ENCODE peak calls at places on chromosome 16, in four cellular contexts. O is K562, J is HepG2, E is GM12878. X is an unnamed sample.

GRCh38 chr16:81601008-81601428 is 156.4 kb downstream of the CMIP start:
- DNase-seq in O (no peak), J (no peak), E (no peak), X (no peak)

GRCh38 chr16:83781-84615 is 6.0 kb downstream of the MPG start:
- DNase-seq in O (no peak), J (no peak), E (no peak), X (peak; percentile 64)

GRCh38 chr16:53745126-53745525 is 41.2 kb downstream of the FTO start:
- DNase-seq in O (no peak), J (no peak), E (no peak), X (no peak)

GRCh38 chr16:67176662-67177061 is 6.3 kb downstream of the NOL3 start:
- DNase-seq in O (no peak), J (no peak), E (no peak), X (no peak)

GRCh38 chr16:88393034-88393433 is 10.3 kb downstream of the ZNF469 start:
- DNase-seq in O (no peak), J (no peak), E (no peak), X (peak; percentile 34)

GRCh38 chr16:1743376-1744337 is 27.7 kb downstream of the NME3 start:
- DNase-seq in O (no peak), J (no peak), E (no peak), X (no peak)

GRCh38 chr16:53912155-53912554 is 208.2 kb downstream of the FTO start:
- DNase-seq in O (no peak), J (no peak), E (peak; percentile 2), X (no peak)

GRCh38 chr16:70433456-70434103 is 5.3 kb downstream of the ST3GAL2 start:
- DNase-seq in O (no peak), J (no peak), E (no peak), X (peak; percentile 89)

GRCh38 chr16:84700518-84701277 is 898 bp downstream of the USP10 start:
- DNase-seq in O (no peak), J (no peak), E (no peak), X (peak; percentile 46)

GRCh38 chr16:69073181-69073669 is 32.2 kb upstream of the HAS3 start:
- DNase-seq in O (no peak), J (peak; percentile 38), E (no peak), X (peak; percentile 38)

GRCh38 chr16:58026139-58026704 is 668 bp downstream of the MMP15 start:
- DNase-seq in O (peak; percentile 51), J (no peak), E (no peak), X (peak; percentile 56)

GRCh38 chr16:9033125-9033830 is 58.2 kb upstream of the HAPSTR1 start:
- DNase-seq in O (peak; percentile 36), J (peak; percentile 76), E (no peak), X (peak; percentile 41)

GRCh38 chr16:275041-275621 is 613 bp downstream of the RGS11 start:
- DNase-seq in O (no peak), J (no peak), E (no peak), X (no peak)

GRCh38 chr16:6096931-6097665 is 999.5 kb upstream of the EEF2KMT start:
- DNase-seq in O (no peak), J (no peak), E (no peak), X (no peak)

GRCh38 chr16:66604376-66605176 is at the start of gene CMTM3:
- DNase-seq in O (peak; percentile 97), J (peak; percentile 54), E (no peak), X (peak; percentile 63)

GRCh38 chr16:67277294-67277998 is 1.9 kb upstream of the PLEKHG4 start:
- DNase-seq in O (peak; percentile 36), J (peak; percentile 35), E (no peak), X (peak; percentile 87)

GRCh38 chr16:25692734-25693508 is 1.2 kb downstream of the HS3ST4 start:
- DNase-seq in O (no peak), J (no peak), E (no peak), X (no peak)

GRCh38 chr16:56743840-56744239 is 13.9 kb downstream of the NUP93 start:
- DNase-seq in O (no peak), J (no peak), E (no peak), X (peak; percentile 11)

GRCh38 chr16:85309656-85310587 is 197.7 kb upstream of the CIBAR2 start:
- DNase-seq in O (peak; percentile 57), J (peak; percentile 34), E (no peak), X (no peak)

GRCh38 chr16:88455610-88456355 is 2.7 kb downstream of the ZFPM1 start:
- DNase-seq in O (peak; percentile 64), J (peak; percentile 57), E (peak; percentile 81), X (peak; percentile 49)

GRCh38 chr16:22694887-22695382 is 119.0 kb upstream of the HS3ST2 start:
- DNase-seq in O (no peak), J (no peak), E (no peak), X (no peak)

GRCh38 chr16:50842589-50842988 is 100.7 kb downstream of the CYLD start:
- DNase-seq in O (no peak), J (no peak), E (no peak), X (no peak)

GRCh38 chr16:85361441-85362118 is 249.3 kb upstream of the CIBAR2 start:
- DNase-seq in O (peak; percentile 56), J (no peak), E (no peak), X (no peak)

DNA sequence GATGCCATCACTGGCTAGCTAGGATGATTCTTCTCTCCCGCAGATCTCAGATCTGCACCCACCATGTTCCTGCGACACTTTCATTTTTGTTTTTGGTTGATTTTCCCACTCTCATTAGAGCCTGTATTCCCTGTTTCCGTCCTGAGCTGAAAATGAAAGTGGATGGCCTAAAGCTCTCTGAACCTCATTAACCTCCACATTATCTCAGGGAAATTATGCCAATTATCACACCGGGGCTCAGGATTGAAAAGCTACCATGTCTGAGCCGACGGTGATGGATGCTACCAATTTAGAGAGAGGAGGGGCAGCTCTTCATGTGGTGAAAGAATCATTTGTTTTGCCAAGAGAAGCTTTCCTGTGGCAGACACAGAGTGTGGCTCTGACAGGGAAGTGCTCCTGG is 410.4 kb upstream of the CDH11 start:
- DNase-seq in O (no peak), J (no peak), E (no peak), X (peak; percentile 11)
- TF ChIP-seq MAX in O (no peak), J (no peak), E (no peak), X (no peak)

DNA sequence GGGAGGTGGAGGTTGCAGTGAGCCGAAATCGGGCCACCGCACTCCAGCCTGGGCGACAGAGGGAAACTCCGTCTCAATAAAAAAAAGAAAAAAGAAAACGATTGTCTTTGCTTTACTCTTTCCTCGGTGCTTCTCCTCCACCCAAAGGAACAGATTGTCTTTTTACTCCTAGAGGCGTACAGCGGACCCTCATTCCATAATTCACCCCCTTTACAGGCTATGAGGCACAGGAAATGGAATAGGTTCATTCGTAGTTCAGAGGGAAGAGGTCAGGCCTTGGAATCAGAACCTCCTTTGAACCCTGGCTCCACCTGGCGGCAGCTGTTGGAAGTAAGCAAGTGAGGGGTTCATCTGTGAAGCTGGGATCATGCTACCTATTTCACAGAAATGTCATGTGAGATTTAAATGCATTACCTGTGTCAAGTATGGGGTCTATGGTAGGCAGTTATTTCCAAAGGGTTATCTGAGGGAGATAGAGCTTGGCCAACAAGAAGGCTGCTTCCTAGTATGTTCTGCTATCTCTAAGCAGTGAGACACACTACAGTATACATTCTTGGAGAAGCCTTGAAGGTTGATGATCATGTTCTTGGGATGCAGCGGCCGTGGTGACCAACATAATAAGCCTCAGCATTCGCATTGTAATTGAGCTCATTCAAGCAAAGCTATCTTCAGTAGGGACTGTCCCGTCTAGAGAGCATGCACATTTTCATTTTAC is 18.6 kb upstream of the ZNF689 start:
- DNase-seq in O (peak; percentile 73), J (peak; percentile 81), E (no peak), X (peak; percentile 77)
- TF ChIP-seq MYC in O (no peak), J (no peak), E (no peak), X (no peak)

DNA sequence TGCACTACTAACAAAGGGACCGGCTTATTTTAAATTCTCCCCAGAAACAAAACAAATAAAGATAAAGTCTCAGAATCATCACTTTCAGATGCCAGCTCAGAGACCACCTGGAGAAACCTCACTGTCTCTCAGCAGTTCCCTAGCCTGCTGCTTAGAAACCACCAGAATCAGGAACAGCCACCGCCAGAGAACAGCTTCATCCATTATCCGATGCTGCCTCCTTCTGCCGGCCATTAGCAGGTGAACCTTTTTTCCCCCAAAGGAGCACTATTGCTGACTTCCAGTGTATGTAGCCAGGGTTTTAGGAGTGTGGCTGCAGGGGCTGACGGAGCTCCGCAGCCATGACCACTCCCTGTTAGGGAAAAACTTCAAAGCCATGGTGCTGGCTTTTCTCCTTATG is 171.2 kb upstream of the DYNLRB2 start:
- DNase-seq in O (no peak), J (peak; percentile 23), E (no peak), X (peak; percentile 37)
- H2AFZ ChIP-seq in O (no peak overlapping the region), J (no peak overlapping the region), E (no peak overlapping the region), X (no peak overlapping the region)

GRCh38 chr16:77991701-77992100 is 30.6 kb upstream of the CLEC3A start:
- DNase-seq in O (no peak), J (no peak), E (no peak), X (no peak)
- TF ChIP-seq MAX in O (no peak), J (no peak), E (no peak), X (no peak)